ENCODE peak calls at places on chromosomes 4 and X, in seven cellular contexts. W is foreskin fibroblast, D is suprapubic skin, C is dorsolateral prefrontal cortex, P is GM12865, B is AG04450, X is heart left ventricle. G is an unnamed sample.

GRCh38 chrX:4379071-4379470 is 665.6 kb upstream of the PRKX start:
- DNase-seq in W (no peak), D (no peak), C (no peak), P (no peak), B (no peak), X (no peak), G (no peak)

GRCh38 chrX:104319346-104319745 is 64.6 kb upstream of the ESX1 start:
- DNase-seq in W (no peak), D (no peak), C (no peak), P (no peak), B (no peak), X (no peak), G (no peak)

GRCh38 chr4:35520059-35520458 is 724.3 kb downstream of the ARAP2 start:
- DNase-seq in W (no peak), D (no peak), C (no peak), P (no peak), B (no peak), X (no peak), G (no peak)

GRCh38 chr4:22094217-22094616 is 145.6 kb upstream of the KCNIP4 start:
- DNase-seq in W (no peak), D (no peak), C (no peak), P (no peak), B (no peak), X (no peak), G (no peak)

GRCh38 chrX:154411981-154412340 is 622 bp downstream of the TAFAZZIN start:
- DNase-seq in W (peak), D (peak), C (peak), P (peak), B (no peak), X (peak), G (no peak)

GRCh38 chr4:130178106-130178505 is 1082.2 kb downstream of the C4orf33 start:
- DNase-seq in W (no peak), D (no peak), C (no peak), P (no peak), B (no peak), X (no peak), G (no peak)

GRCh38 chrX:71282514-71283408 is 674 bp upstream of the NONO start:
- DNase-seq in W (no peak), D (no peak), C (no peak), P (peak), B (no peak), X (no peak), G (no peak)

GRCh38 chr4:168784786-168785461 is 225.1 kb downstream of the CBR4 start:
- DNase-seq in W (no peak), D (no peak), C (no peak), P (no peak), B (no peak), X (no peak), G (no peak)

GRCh38 chrX:119605398-119605738 is 856 bp downstream of the NKRF start:
- DNase-seq in W (peak), D (no peak), C (no peak), P (no peak), B (no peak), X (no peak), G (no peak)

GRCh38 chr4:184193556-184194525 is 23.8 kb downstream of the ENPP6 start:
- DNase-seq in W (no peak), D (no peak), C (no peak), P (peak), B (no peak), X (no peak), G (no peak)

GRCh38 chr4:141415651-141416050 is 195.0 kb downstream of the ZNF330 start:
- DNase-seq in W (no peak), D (no peak), C (no peak), P (no peak), B (no peak), X (no peak), G (no peak)

GRCh38 chr4:7375427-7375826 is 59.3 kb downstream of the PSAPL1 start:
- DNase-seq in W (peak), D (no peak), C (no peak), P (no peak), B (no peak), X (no peak), G (no peak)

GRCh38 chr4:26130173-26130572 is 190.6 kb upstream of the RBPJ start:
- DNase-seq in W (no peak), D (no peak), C (no peak), P (peak), B (no peak), X (no peak), G (no peak)

DNA sequence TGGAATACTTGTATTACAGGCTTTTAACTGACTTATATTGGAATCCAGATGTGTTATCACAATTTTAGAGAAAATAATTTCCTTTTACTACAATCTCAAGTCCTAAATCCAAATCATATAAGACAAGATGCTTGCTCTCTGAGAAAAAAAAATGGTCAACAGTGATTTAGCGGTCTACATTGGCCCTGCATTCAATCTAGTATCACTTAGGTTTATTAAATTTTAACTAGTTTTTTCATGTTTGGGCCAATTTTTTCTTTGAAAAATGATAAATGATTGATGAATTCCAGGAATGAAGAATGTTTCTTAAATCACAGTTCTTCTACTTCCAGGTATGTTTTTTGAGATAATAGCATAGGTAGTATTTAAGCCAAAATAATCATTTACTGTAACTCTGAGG is 2.8 kb upstream of the FGG start:
- DNase-seq in W (no peak), D (no peak), C (no peak), P (no peak), B (no peak), X (no peak), G (no peak)
- H3K4me3 ChIP-seq in W (no peak), D (no peak), C (no peak), P (no peak), B (no peak), X (no peak), G (no peak)

GRCh38 chr4:30839583-30840520 is 119.7 kb downstream of the PCDH7 start:
- DNase-seq in W (peak), D (no peak), C (no peak), P (no peak), B (peak), X (no peak), G (no peak)
- H3K4me3 ChIP-seq in W (no peak), D (no peak), C (no peak), P (no peak), B (no peak), X (no peak), G (no peak)

GRCh38 chrX:16807548-16807947 is 21.3 kb downstream of the TXLNG start:
- DNase-seq in W (peak), D (no peak), C (no peak), P (no peak), B (no peak), X (no peak), G (no peak)
- H3K4me3 ChIP-seq in W (peak), D (no peak), C (no peak), P (no peak), B (peak), X (no peak), G (no peak)

DNA sequence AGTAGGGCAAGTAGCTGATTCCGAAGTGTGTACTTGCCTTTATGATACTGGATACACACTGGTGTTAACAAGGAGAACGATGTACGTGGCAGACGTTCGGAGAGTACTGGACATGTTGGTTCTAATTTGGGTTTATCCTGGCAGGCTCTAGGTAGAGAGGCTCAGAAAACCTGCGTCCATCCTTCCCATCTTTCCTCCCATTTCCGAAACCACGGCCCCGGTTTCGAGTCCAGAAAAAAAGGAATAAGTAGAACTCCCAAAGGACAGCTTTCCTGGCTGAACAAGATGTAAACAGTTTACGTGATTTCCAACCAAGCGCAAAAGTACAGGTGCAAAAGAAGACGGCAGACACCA is 324 bp upstream of the SLC30A9 start:
- DNase-seq in W (no peak), D (no peak), C (no peak), P (no peak), B (no peak), X (no peak), G (no peak)
- H3K4me3 ChIP-seq in W (peak), D (peak), C (peak), P (peak), B (peak), X (peak), G (peak)

DNA sequence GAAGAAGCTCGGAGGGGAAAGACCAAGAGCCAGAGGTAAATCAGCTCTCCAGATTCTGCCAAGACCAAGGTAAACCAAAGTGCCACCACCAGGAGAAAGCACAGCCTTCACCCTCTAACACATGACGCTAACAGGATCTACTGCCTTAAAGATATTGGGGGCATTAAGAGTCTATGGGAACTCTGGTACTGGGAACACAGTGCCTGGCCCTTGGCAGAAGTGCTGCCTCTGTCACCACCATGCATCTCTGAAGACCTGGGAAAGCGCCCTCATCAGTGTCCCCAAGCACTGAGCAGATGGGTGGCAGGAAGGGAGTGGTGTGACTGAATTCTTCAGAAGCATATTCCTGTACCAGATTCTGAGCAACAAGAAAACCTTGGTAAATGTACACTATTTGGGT is 1.3 kb downstream of the QDPR start:
- DNase-seq in W (no peak), D (no peak), C (no peak), P (no peak), B (no peak), X (no peak), G (no peak)
- H3K4me3 ChIP-seq in W (peak), D (peak), C (peak), P (peak), B (no peak), X (no peak), G (no peak)

DNA sequence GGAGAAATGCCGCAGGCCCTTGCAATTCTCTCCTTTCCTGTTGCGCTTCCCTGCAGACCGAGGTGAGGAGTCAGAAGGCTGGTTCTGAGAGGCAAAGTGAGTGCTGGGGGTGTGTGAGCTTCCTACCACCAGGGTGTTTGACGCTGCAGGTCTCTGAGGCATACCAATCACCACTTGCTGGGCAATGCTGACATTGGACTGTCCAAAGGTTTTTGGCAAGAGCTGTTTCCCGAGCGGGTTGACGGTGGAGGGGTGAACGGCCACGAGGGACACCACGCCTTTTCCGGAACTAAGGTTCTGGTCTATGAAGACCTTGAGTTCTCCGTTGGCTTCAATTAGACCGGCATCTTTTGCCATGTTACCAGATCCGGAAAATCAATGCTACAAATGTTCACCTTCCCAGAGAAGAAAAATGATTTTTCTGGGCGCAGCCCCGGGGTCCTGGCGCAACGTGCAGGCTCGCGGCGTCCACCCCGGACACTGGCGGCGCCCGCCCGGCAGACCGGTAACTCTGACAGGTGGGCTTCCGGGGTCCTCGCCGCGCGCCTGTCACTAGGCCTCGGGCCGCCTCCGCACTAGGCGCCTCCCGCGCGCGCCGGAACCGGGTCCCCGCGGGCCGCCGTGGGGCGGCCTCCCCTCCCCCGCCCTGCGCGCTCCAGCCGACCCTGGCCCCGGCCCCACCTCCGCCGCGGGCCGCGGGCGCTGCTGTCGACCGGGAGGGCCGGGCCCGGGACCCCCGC is 44.9 kb upstream of the FAM47C start:
- DNase-seq in W (no peak), D (no peak), C (no peak), P (no peak), B (no peak), X (no peak), G (no peak)
- H3K4me3 ChIP-seq in W (no peak), D (no peak), C (no peak), P (no peak), B (no peak), X (no peak), G (no peak)

GRCh38 chrX:120625366-120625765 is 4.5 kb downstream of the C1GALT1C1 start:
- DNase-seq in W (peak), D (no peak), C (no peak), P (no peak), B (no peak), X (no peak), G (no peak)
- H3K4me3 ChIP-seq in W (no peak), D (no peak), C (no peak), P (no peak), B (no peak), X (no peak), G (no peak)

GRCh38 chr4:70718811-70719604 is 2.8 kb upstream of the RUFY3 start:
- DNase-seq in W (no peak), D (no peak), C (no peak), P (no peak), B (no peak), X (no peak), G (no peak)

GRCh38 chr4:70725633-70726032 is 3.9 kb downstream of the RUFY3 start:
- DNase-seq in W (no peak), D (no peak), C (no peak), P (no peak), B (no peak), X (no peak), G (no peak)

GRCh38 chr4:70721747-70722146 is at the start of gene RUFY3:
- DNase-seq in W (peak), D (no peak), C (peak), P (no peak), B (peak), X (peak), G (no peak)

GRCh38 chr4:70724463-70724862 is 2.7 kb downstream of the RUFY3 start:
- DNase-seq in W (no peak), D (no peak), C (no peak), P (no peak), B (no peak), X (no peak), G (no peak)

GRCh38 chr4:70722199-70722791 is 531 bp downstream of the RUFY3 start:
- DNase-seq in W (peak), D (no peak), C (no peak), P (no peak), B (no peak), X (no peak), G (peak)
- H3K4me3 ChIP-seq in W (peak), D (peak), C (peak), P (no peak), B (peak), X (peak), G (peak)

G was measured in Jurkat, Clone E6-1.